ENCODE peak calls at places on chromosomes 4 and X, in five cellular contexts. One of them, this sample, is unnamed.

GRCh38 chr4:86816463-86817107 is 32.6 kb downstream of the SLC10A6 start:
- DNase-seq in GM12891: no peak
- DNase-seq in uterus: peak
- DNase-seq in A549: no peak
- DNase-seq in body of pancreas: no peak
- DNase-seq in this sample: no peak

GRCh38 chr4:119302073-119302832 is 19.7 kb downstream of the FABP2 start:
- DNase-seq in GM12891: no peak
- DNase-seq in uterus: no peak
- DNase-seq in A549: no peak
- DNase-seq in body of pancreas: no peak
- DNase-seq in this sample: no peak

GRCh38 chr4:156251373-156252065 is 297.9 kb upstream of the CTSO start:
- DNase-seq in GM12891: no peak
- DNase-seq in uterus: no peak
- DNase-seq in A549: no peak
- DNase-seq in body of pancreas: no peak
- DNase-seq in this sample: no peak

GRCh38 chr4:86961103-86961502 is 26.3 kb downstream of the AFF1 start:
- DNase-seq in GM12891: no peak
- DNase-seq in uterus: no peak
- DNase-seq in A549: no peak
- DNase-seq in body of pancreas: no peak
- DNase-seq in this sample: no peak

GRCh38 chr4:102388636-102389035 is 43.4 kb upstream of the SLC39A8 start:
- DNase-seq in GM12891: no peak
- DNase-seq in uterus: no peak
- DNase-seq in A549: no peak
- DNase-seq in body of pancreas: no peak
- DNase-seq in this sample: no peak

GRCh38 chr4:165208741-165209388 is 1.5 kb downstream of the KLHL2 start:
- DNase-seq in GM12891: no peak
- DNase-seq in uterus: no peak
- DNase-seq in A549: no peak
- DNase-seq in body of pancreas: no peak
- DNase-seq in this sample: peak

GRCh38 chrX:39827959-39828358 is 269.8 kb downstream of the BCOR start:
- DNase-seq in GM12891: no peak
- DNase-seq in uterus: no peak
- DNase-seq in A549: no peak
- DNase-seq in body of pancreas: no peak
- DNase-seq in this sample: no peak

GRCh38 chrX:68669872-68670271 is 22.4 kb downstream of the STARD8 start:
- DNase-seq in GM12891: no peak
- DNase-seq in uterus: no peak
- DNase-seq in A549: no peak
- DNase-seq in body of pancreas: no peak
- DNase-seq in this sample: no peak

GRCh38 chrX:146614693-146615524 is 194.7 kb upstream of the CXorf51B start:
- DNase-seq in GM12891: no peak
- DNase-seq in uterus: no peak
- DNase-seq in A549: no peak
- DNase-seq in body of pancreas: no peak
- DNase-seq in this sample: no peak

GRCh38 chr4:138647433-138647832 is 368.1 kb upstream of the NOCT start:
- DNase-seq in GM12891: no peak
- DNase-seq in uterus: no peak
- DNase-seq in A549: no peak
- DNase-seq in body of pancreas: no peak
- DNase-seq in this sample: no peak
- TF ChIP-seq POLR2A in GM12891: no peak
- TF ChIP-seq POLR2A in uterus: no peak
- TF ChIP-seq POLR2A in A549: no peak
- TF ChIP-seq POLR2A in body of pancreas: no peak
- TF ChIP-seq POLR2A in this sample: no peak

GRCh38 chr4:4248036-4248884 is at the start of gene TMEM128:
- DNase-seq in GM12891: peak
- DNase-seq in uterus: peak
- DNase-seq in A549: peak
- DNase-seq in body of pancreas: peak
- DNase-seq in this sample: peak
- TF ChIP-seq POLR2A in GM12891: peak
- TF ChIP-seq POLR2A in uterus: peak
- TF ChIP-seq POLR2A in A549: peak
- TF ChIP-seq POLR2A in body of pancreas: peak
- TF ChIP-seq POLR2A in this sample: no peak

GRCh38 chr4:52051615-52052474 is 741 bp downstream of the SPATA18 start:
- DNase-seq in GM12891: peak
- DNase-seq in uterus: peak
- DNase-seq in A549: peak
- DNase-seq in body of pancreas: peak
- DNase-seq in this sample: peak
- TF ChIP-seq POLR2A in GM12891: no peak
- TF ChIP-seq POLR2A in uterus: no peak
- TF ChIP-seq POLR2A in A549: peak
- TF ChIP-seq POLR2A in body of pancreas: no peak
- TF ChIP-seq POLR2A in this sample: no peak

GRCh38 chrX:54043084-54043483 is 1.2 kb downstream of the PHF8 start:
- DNase-seq in GM12891: no peak
- DNase-seq in uterus: no peak
- DNase-seq in A549: no peak
- DNase-seq in body of pancreas: no peak
- DNase-seq in this sample: no peak

GRCh38 chrX:54043696-54044125 is 562 bp downstream of the PHF8 start:
- DNase-seq in GM12891: peak
- DNase-seq in uterus: no peak
- DNase-seq in A549: no peak
- DNase-seq in body of pancreas: peak
- DNase-seq in this sample: peak

GRCh38 chrX:54045563-54046228 is 1.4 kb upstream of the PHF8 start:
- DNase-seq in GM12891: no peak
- DNase-seq in uterus: no peak
- DNase-seq in A549: peak
- DNase-seq in body of pancreas: no peak
- DNase-seq in this sample: peak

GRCh38 chrX:54044877-54045328 is 630 bp upstream of the PHF8 start:
- DNase-seq in GM12891: no peak
- DNase-seq in uterus: no peak
- DNase-seq in A549: no peak
- DNase-seq in body of pancreas: no peak
- DNase-seq in this sample: no peak

GRCh38 chrX:54044126-54044876 is at the start of gene PHF8:
- DNase-seq in GM12891: peak
- DNase-seq in uterus: peak
- DNase-seq in A549: peak
- DNase-seq in body of pancreas: peak
- DNase-seq in this sample: peak
- TF ChIP-seq POLR2A in GM12891: no peak
- TF ChIP-seq POLR2A in uterus: peak
- TF ChIP-seq POLR2A in A549: peak
- TF ChIP-seq POLR2A in body of pancreas: peak
- TF ChIP-seq POLR2A in this sample: peak

DNA sequence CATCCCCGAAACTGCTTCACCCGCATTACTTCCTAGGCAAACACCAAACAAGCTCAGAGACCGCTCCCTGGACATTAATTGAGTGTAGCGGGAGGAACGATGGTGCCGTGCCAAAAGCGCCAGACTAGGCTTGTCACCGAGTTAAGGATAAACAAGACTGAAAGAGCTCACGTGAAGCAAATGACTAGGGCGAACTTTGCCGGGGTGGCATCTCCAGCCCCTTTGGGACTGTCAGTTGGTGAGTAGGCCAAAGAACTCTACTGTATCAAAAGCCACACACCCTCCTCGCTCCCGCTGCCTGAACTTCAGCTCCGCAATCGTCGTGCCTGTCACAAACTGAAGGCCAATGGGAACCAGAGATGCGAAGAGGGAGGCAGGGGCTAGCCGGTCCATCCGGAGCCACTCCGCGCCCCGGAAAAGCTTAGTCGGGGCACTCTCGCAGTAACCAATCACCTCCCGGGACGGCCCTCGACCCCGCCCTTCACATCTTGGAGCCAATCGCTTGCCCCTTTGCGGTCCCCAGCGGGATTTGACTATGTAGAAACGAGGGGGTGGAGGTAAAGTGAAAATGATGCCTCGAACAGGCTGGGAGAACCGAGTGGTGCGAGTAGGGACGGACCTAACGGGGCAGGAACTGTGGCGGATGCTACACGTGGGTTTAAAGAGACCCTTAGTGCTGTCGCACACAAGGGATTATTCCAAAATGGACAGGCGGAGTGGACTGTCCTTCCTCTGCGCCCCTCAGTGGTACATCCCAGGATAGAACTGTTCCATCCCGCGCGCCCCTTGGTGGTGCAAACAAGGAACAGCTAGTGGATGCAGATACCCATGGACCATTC is 37.0 kb upstream of the FAM156A start:
- DNase-seq in GM12891: peak
- DNase-seq in uterus: peak
- DNase-seq in A549: peak
- DNase-seq in body of pancreas: peak
- DNase-seq in this sample: peak
- TF ChIP-seq POLR2A in GM12891: peak
- TF ChIP-seq POLR2A in uterus: no peak
- TF ChIP-seq POLR2A in A549: peak
- TF ChIP-seq POLR2A in body of pancreas: peak
- TF ChIP-seq POLR2A in this sample: peak

GRCh38 chrX:41339148-41339547 is 5.2 kb downstream of the DDX3X start:
- DNase-seq in GM12891: no peak
- DNase-seq in uterus: no peak
- DNase-seq in A549: no peak
- DNase-seq in body of pancreas: no peak
- DNase-seq in this sample: no peak
- TF ChIP-seq POLR2A in GM12891: no peak
- TF ChIP-seq POLR2A in uterus: no peak
- TF ChIP-seq POLR2A in A549: no peak
- TF ChIP-seq POLR2A in body of pancreas: no peak
- TF ChIP-seq POLR2A in this sample: no peak

GRCh38 chr4:174283507-174284180 is at the start of the genes CEP44 and FBXO8:
- DNase-seq in GM12891: no peak
- DNase-seq in uterus: peak
- DNase-seq in A549: peak
- DNase-seq in body of pancreas: peak
- DNase-seq in this sample: peak
- TF ChIP-seq POLR2A in GM12891: peak
- TF ChIP-seq POLR2A in uterus: no peak
- TF ChIP-seq POLR2A in A549: no peak
- TF ChIP-seq POLR2A in body of pancreas: peak
- TF ChIP-seq POLR2A in this sample: no peak

DNA sequence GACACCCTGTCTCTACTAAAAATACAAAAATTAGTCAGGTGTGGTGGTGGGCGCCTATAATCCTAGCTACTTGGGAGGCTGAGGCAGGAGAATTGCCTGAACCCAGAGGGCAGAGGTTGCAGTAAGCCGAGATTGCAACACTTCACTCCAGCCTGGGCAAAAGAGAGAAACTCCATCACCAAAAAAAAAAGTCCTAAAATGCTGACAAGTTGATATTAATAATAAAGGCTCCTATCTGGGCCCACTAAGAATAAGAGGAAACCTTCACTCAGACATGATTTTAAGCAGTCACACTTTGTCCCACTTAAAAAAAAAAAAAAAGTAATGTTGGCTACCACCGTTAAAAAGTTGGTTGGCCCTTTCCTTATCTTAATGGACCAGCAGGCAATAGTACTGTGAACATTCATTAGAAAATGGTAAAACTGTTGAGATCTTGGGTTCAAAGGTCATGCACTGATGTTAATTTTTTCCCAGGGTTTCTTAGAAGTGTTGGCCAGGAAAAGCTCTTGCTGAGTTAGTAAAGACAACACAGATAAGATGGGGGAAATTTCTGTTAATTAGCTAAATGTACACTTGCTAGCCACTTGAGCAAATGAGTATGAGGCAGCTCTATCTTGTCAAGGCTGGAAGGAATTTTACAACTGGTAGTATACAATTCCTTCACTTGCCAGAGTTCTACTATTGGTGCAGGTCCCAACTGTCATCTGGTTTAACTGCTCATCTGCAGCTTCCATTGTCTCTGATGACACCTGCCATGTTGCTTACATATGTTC is 43.6 kb upstream of the BMP2K start:
- DNase-seq in GM12891: no peak
- DNase-seq in uterus: no peak
- DNase-seq in A549: no peak
- DNase-seq in body of pancreas: no peak
- DNase-seq in this sample: no peak
- TF ChIP-seq POLR2A in GM12891: no peak
- TF ChIP-seq POLR2A in uterus: no peak
- TF ChIP-seq POLR2A in A549: no peak
- TF ChIP-seq POLR2A in body of pancreas: no peak
- TF ChIP-seq POLR2A in this sample: no peak

GRCh38 chr4:184805462-184806245 is 20.1 kb downstream of the ACSL1 start:
- DNase-seq in GM12891: no peak
- DNase-seq in uterus: no peak
- DNase-seq in A549: no peak
- DNase-seq in body of pancreas: peak
- DNase-seq in this sample: peak
- TF ChIP-seq POLR2A in GM12891: no peak
- TF ChIP-seq POLR2A in uterus: no peak
- TF ChIP-seq POLR2A in A549: no peak
- TF ChIP-seq POLR2A in body of pancreas: peak
- TF ChIP-seq POLR2A in this sample: peak

GRCh38 chrX:107673933-107674479 is 45.7 kb downstream of the PRPS1 start:
- DNase-seq in GM12891: no peak
- DNase-seq in uterus: peak
- DNase-seq in A549: no peak
- DNase-seq in body of pancreas: peak
- DNase-seq in this sample: peak
- TF ChIP-seq POLR2A in GM12891: no peak
- TF ChIP-seq POLR2A in uterus: no peak
- TF ChIP-seq POLR2A in A549: no peak
- TF ChIP-seq POLR2A in body of pancreas: no peak
- TF ChIP-seq POLR2A in this sample: no peak